ENCODE peak calls at places on chromosomes 16 and 17, in seven cellular contexts. X is suprapubic skin, L is sigmoid colon, K is uterus, P is GM12878, R is Peyer's patch, B is A549. Z is an unnamed sample.

GRCh38 chr16:31177136-31177535 is 2.8 kb upstream of the FUS start:
- DNase-seq in X (no peak), L (no peak), K (no peak), P (no peak), R (no peak), B (no peak), Z (no peak)

GRCh38 chr17:75909812-75910274 is 5.2 kb upstream of the MRPL38 start:
- DNase-seq in X (no peak), L (no peak), K (peak), P (no peak), R (peak), B (no peak), Z (no peak)

GRCh38 chr16:720507-720989 is 398 bp upstream of the ANTKMT start:
- DNase-seq in X (no peak), L (peak), K (peak), P (no peak), R (no peak), B (peak), Z (no peak)

GRCh38 chr16:64977211-64977920 is 144.5 kb downstream of the CDH11 start:
- DNase-seq in X (no peak), L (no peak), K (no peak), P (no peak), R (no peak), B (no peak), Z (no peak)

GRCh38 chr16:57628008-57628781 is at the start of gene ADGRG1:
- DNase-seq in X (peak), L (peak), K (peak), P (no peak), R (peak), B (peak), Z (no peak)

GRCh38 chr16:11896776-11897175 is 19.0 kb downstream of the GSPT1 start:
- DNase-seq in X (no peak), L (no peak), K (no peak), P (no peak), R (no peak), B (no peak), Z (no peak)

GRCh38 chr17:43033947-43034622 is 9.1 kb downstream of the RND2 start:
- DNase-seq in X (no peak), L (no peak), K (no peak), P (no peak), R (no peak), B (no peak), Z (no peak)

GRCh38 chr17:59572301-59572924 is 7.0 kb downstream of the DHX40 start:
- DNase-seq in X (no peak), L (no peak), K (no peak), P (no peak), R (no peak), B (no peak), Z (no peak)

GRCh38 chr16:51592535-51592934 is 441.5 kb upstream of the SALL1 start:
- DNase-seq in X (no peak), L (no peak), K (no peak), P (no peak), R (no peak), B (no peak), Z (no peak)

DNA sequence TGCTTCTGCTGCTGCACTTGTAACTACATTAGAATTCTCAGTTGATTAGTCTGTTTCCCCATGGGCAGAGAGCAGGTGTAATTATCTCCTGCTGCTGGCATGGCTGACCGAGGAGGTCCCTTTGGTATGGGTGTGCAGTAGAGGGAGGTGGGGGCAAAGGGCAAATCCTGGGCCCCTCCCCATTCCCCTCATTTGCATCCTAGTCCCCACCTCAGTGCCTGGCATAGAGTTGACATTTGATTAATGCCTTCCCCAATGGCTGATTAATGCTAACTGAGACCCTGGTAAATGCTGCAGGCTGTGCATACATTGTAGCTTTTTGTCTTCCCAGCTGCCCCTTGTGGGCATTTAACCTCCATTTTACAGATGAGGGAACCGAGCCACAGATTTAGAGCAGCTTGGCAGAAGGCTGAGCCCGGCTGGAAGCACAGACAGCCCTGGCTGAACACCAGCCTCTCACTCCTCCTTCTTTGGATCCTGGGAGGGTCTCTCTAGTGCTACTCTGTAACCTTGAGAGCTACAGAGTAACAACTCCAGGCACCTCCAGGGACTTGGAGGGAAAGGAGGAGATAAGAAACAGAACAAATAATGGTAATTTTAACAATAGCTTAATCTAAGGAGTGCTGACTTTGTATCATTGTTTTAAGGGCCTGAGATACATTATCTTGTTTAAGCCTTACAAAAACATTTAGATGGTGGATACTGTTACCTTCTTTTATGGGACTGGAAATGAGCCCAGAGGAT is 5.1 kb downstream of the PLCG2 start:
- DNase-seq in X (no peak), L (no peak), K (no peak), P (no peak), R (peak), B (no peak), Z (no peak)
- H3K27ac ChIP-seq in X (no peak), L (no peak), K (peak), P (peak), R (peak), B (no peak), Z (no peak)

DNA sequence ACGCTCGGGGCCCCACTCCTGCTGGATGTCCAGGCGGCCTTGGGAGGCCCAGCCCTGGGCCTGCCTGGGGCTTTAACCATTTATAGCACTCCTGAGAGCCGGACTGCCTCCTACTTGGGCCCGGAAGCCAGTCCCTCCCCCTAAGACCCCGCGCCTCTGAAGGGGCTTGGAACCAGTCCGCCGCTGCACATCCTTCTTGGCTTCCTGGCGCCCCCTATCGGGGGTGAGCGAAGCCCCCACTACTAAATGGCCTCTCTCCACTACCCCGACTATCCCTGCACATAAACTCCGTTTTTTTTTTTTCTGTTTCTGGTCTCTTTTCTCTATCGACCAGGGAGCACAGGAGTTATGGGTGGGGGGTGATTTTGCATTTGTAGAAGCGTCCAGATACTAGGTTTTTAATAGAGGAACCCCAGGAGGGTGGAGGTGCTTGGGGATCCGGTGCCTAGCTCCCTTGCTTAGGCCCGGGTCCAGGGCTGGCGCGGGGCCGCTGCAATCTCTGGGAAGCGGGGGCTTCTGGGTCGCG is 633 bp upstream of the NOL3 start:
- DNase-seq in X (no peak), L (no peak), K (no peak), P (no peak), R (no peak), B (no peak), Z (no peak)
- TF ChIP-seq CTCF in X (peak), L (peak), K (peak), P (peak), R (no peak), B (peak), Z (no peak)

DNA sequence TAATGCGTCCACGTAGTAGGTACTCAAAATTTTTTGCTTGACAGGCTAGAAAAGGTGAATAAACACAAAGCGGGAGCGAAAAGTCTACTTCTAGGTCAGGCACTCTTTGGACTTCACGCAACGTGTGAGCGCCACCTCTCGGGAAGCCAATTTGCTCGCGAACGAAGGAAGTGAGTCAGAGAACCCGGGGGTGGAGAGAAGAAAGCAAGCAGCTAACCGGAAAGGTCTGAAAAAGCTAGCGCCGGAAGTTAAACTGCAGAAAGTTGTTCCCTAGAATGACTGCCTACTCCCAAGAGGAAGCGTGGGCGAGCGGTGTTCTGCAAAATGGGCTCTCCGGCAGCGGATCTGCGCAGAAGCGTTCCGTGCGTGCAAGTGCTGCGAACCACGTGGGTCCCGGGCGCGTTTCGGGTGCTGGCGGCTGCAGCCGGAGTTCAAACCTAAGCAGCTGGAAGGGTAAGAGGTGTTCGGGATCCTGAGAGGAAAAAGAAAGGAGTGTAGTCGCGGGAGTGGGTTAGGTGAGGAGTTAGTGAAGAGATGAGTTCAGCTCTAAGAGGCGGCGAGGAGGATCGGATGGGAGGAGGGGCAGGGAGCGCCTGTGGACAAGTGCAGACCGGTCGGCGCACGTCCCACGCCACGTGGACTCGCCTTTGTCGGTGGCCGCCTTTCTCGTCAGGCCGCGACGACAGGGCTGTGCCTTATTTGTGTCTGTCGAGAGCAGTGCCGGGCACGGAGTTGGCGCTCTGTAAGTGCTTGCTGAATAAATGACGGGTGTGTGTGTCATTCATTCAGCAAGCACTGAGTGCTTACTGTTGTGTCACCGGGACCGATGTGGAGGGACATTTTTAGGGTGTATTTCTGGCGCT is at the start of gene NME1:
- DNase-seq in X (peak), L (peak), K (peak), P (peak), R (peak), B (peak), Z (peak)
- TF ChIP-seq POLR2A in X (no peak), L (no peak), K (peak), P (peak), R (peak), B (peak), Z (no peak)

DNA sequence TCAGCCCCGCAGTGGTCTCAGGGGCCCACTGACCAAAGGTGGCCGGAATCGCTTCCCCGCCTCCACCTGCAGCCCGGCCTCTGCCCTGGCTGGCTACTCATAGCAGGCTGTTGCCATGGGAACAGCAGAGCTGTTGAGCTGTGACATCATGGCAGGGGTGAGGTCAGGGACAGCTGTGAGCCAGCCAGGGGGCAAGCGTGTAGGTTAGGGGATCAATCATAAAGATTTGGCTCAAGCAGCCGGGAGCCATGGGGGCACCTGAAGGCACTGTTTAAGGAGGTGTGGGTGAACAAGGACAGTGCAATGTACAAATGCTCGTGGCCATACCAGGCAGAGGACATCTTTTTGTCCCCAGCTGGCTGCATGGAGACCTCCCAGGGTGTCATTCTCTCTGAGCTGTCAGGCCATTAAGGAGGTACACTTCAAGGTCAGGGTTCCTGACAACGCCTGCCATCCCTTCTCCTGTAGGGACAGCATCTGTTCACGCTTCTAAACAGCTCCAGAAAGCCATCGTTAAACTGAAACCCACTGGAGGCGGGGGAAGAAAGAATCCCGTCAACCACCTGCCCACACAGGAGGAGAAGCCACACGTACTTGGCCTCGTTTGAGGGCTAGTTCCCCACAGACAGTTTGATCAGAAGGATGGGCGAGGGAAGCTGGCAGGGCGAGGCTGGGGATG is at the start of gene CEP295NL:
- DNase-seq in X (no peak), L (no peak), K (no peak), P (no peak), R (no peak), B (peak), Z (no peak)
- H3K27ac ChIP-seq in X (peak), L (no peak), K (peak), P (no peak), R (no peak), B (peak), Z (peak)

GRCh38 chr16:47143329-47143676 is 442 bp downstream of the NETO2 start:
- DNase-seq in X (no peak), L (no peak), K (no peak), P (no peak), R (peak), B (peak), Z (peak)
- TF ChIP-seq CTCF in X (peak), L (no peak), K (no peak), P (peak), R (peak), B (peak), Z (peak)

Z was measured in breast epithelium.